ENCODE peak calls at places on chromosomes 13 and 19, in eight cellular contexts. One of them, this sample, is unnamed.

GRCh38 chr13:27147530-27148170 is 24.0 kb downstream of the USP12 start:
- DNase-seq in ovary: no peak
- DNase-seq in A549: no peak
- DNase-seq in Peyer's patch: no peak
- DNase-seq in tibial nerve: no peak
- DNase-seq in heart left ventricle: no peak
- DNase-seq in gastrocnemius medialis: no peak
- DNase-seq in breast epithelium: no peak
- DNase-seq in this sample: no peak

GRCh38 chr19:49363265-49364082 is at the start of gene DKKL1:
- DNase-seq in A549: peak; percentile 98
- DNase-seq in heart left ventricle: peak; percentile 98
- DNase-seq in tibial nerve: peak; percentile 100
- DNase-seq in ovary: peak; percentile 100
- DNase-seq in gastrocnemius medialis: peak; percentile 94
- DNase-seq in breast epithelium: peak; percentile 100
- DNase-seq in Peyer's patch: peak; percentile 96
- DNase-seq in this sample: peak; percentile 100

GRCh38 chr13:29758591-29759114 is 91.8 kb downstream of the UBL3 start:
- DNase-seq in breast epithelium: no peak
- DNase-seq in gastrocnemius medialis: no peak
- DNase-seq in tibial nerve: no peak
- DNase-seq in Peyer's patch: no peak
- DNase-seq in heart left ventricle: peak; percentile 13
- DNase-seq in A549: no peak
- DNase-seq in ovary: no peak
- DNase-seq in this sample: no peak

GRCh38 chr13:111916201-111916600 is 150.7 kb upstream of the SOX1 start:
- DNase-seq in tibial nerve: no peak
- DNase-seq in gastrocnemius medialis: no peak
- DNase-seq in A549: no peak
- DNase-seq in Peyer's patch: no peak
- DNase-seq in ovary: no peak
- DNase-seq in breast epithelium: no peak
- DNase-seq in heart left ventricle: no peak
- DNase-seq in this sample: no peak

GRCh38 chr13:53672005-53672404 is 643.4 kb downstream of the OLFM4 start:
- DNase-seq in ovary: no peak
- DNase-seq in breast epithelium: no peak
- DNase-seq in tibial nerve: no peak
- DNase-seq in heart left ventricle: no peak
- DNase-seq in Peyer's patch: no peak
- DNase-seq in A549: no peak
- DNase-seq in gastrocnemius medialis: no peak
- DNase-seq in this sample: no peak

GRCh38 chr13:24875566-24875965 is 111.6 kb downstream of the RNF17 start:
- DNase-seq in ovary: no peak
- DNase-seq in gastrocnemius medialis: no peak
- DNase-seq in A549: no peak
- DNase-seq in breast epithelium: no peak
- DNase-seq in tibial nerve: no peak
- DNase-seq in heart left ventricle: no peak
- DNase-seq in Peyer's patch: no peak
- DNase-seq in this sample: no peak

GRCh38 chr13:100848304-100848703 is 173.7 kb upstream of the TMTC4 start:
- DNase-seq in breast epithelium: no peak
- DNase-seq in heart left ventricle: no peak
- DNase-seq in A549: no peak
- DNase-seq in gastrocnemius medialis: no peak
- DNase-seq in ovary: no peak
- DNase-seq in Peyer's patch: no peak
- DNase-seq in tibial nerve: no peak
- DNase-seq in this sample: no peak

GRCh38 chr19:7004313-7004931 is 16.8 kb downstream of the MBD3L2B start:
- DNase-seq in gastrocnemius medialis: no peak
- DNase-seq in tibial nerve: no peak
- DNase-seq in ovary: no peak
- DNase-seq in heart left ventricle: no peak
- DNase-seq in A549: peak; percentile 29
- DNase-seq in Peyer's patch: no peak
- DNase-seq in breast epithelium: no peak
- DNase-seq in this sample: no peak

GRCh38 chr19:55909801-55910200 is 22.3 kb downstream of the NLRP13 start:
- DNase-seq in tibial nerve: no peak
- DNase-seq in ovary: no peak
- DNase-seq in gastrocnemius medialis: no peak
- DNase-seq in Peyer's patch: no peak
- DNase-seq in breast epithelium: no peak
- DNase-seq in A549: no peak
- DNase-seq in heart left ventricle: no peak
- DNase-seq in this sample: no peak

GRCh38 chr19:46913852-46914430 is 53.1 kb downstream of the ARHGAP35 start:
- DNase-seq in tibial nerve: no peak
- DNase-seq in A549: peak; percentile 50
- DNase-seq in ovary: no peak
- DNase-seq in Peyer's patch: no peak
- DNase-seq in heart left ventricle: no peak
- DNase-seq in gastrocnemius medialis: no peak
- DNase-seq in breast epithelium: no peak
- DNase-seq in this sample: no peak

GRCh38 chr13:94708031-94708571 is 4.2 kb downstream of the SOX21 start:
- DNase-seq in Peyer's patch: no peak
- DNase-seq in A549: no peak
- DNase-seq in tibial nerve: no peak
- DNase-seq in heart left ventricle: no peak
- DNase-seq in gastrocnemius medialis: no peak
- DNase-seq in ovary: no peak
- DNase-seq in breast epithelium: no peak
- DNase-seq in this sample: no peak

GRCh38 chr13:101398920-101399319 is 17.4 kb downstream of the NALCN start:
- DNase-seq in gastrocnemius medialis: no peak
- DNase-seq in tibial nerve: no peak
- DNase-seq in A549: no peak
- DNase-seq in heart left ventricle: no peak
- DNase-seq in ovary: no peak
- DNase-seq in Peyer's patch: no peak
- DNase-seq in breast epithelium: no peak
- DNase-seq in this sample: no peak

GRCh38 chr13:41916173-41916954 is 44.5 kb downstream of the VWA8 start:
- DNase-seq in ovary: no peak
- DNase-seq in breast epithelium: no peak
- DNase-seq in A549: no peak
- DNase-seq in Peyer's patch: no peak
- DNase-seq in tibial nerve: no peak
- DNase-seq in heart left ventricle: no peak
- DNase-seq in gastrocnemius medialis: no peak
- DNase-seq in this sample: no peak

DNA sequence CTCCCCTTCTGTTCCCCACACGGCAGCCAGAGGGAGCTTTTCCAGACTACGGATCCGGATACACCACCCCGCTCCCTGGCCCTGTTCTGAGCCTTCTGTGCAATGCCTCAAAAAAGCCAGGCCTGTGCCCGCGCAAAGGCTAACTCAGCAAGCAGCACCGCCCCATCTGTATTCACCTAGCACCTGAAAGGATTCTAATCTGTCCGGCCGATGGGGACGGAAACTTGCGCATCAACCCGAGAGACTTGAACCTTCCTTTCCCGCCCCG is 589 bp downstream of the ZBTB45 start:
- DNase-seq in ovary: peak; percentile 64
- DNase-seq in A549: peak; percentile 91
- DNase-seq in heart left ventricle: peak; percentile 66
- DNase-seq in tibial nerve: peak; percentile 54
- DNase-seq in Peyer's patch: no peak
- DNase-seq in gastrocnemius medialis: peak; percentile 39
- DNase-seq in breast epithelium: peak; percentile 53
- DNase-seq in this sample: no peak
- TF ChIP-seq CTCF in ovary: no peak
- TF ChIP-seq CTCF in A549: no peak
- TF ChIP-seq CTCF in heart left ventricle: peak; percentile 47
- TF ChIP-seq CTCF in tibial nerve: no peak
- TF ChIP-seq CTCF in Peyer's patch: peak; percentile 58
- TF ChIP-seq CTCF in gastrocnemius medialis: no peak
- TF ChIP-seq CTCF in breast epithelium: peak; percentile 39
- TF ChIP-seq CTCF in this sample: no peak

DNA sequence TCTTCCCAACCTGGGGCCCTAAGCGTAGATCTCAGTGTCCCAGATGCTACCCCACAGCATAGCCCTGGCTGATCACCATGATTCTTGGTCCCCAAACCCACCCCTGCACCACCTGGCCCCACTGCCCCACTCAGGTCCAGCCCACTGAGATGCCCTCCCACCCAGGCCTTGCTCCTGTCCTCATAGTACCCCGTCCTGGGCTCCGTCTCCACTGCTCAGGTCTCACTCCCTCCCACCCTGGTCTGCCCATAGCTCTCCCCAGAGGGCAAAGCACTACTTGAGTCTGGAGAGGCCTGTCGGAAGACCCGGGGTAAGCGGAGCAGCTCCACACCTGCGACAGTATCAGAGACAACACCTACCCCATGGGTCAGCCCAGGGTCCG is 35.8 kb upstream of the ISYNA1 start:
- DNase-seq in breast epithelium: no peak
- DNase-seq in heart left ventricle: no peak
- DNase-seq in tibial nerve: no peak
- DNase-seq in ovary: no peak
- DNase-seq in gastrocnemius medialis: no peak
- DNase-seq in Peyer's patch: no peak
- DNase-seq in A549: no peak
- DNase-seq in this sample: no peak
- H3K27ac ChIP-seq in breast epithelium: peak overlapping the region; percentile 57
- H3K27ac ChIP-seq in heart left ventricle: peak overlapping the region; percentile 43
- H3K27ac ChIP-seq in tibial nerve: peak overlapping the region; percentile 29
- H3K27ac ChIP-seq in ovary: no peak overlapping the region
- H3K27ac ChIP-seq in gastrocnemius medialis: peak overlapping the region; percentile 34
- H3K27ac ChIP-seq in Peyer's patch: peak overlapping the region; percentile 65
- H3K27ac ChIP-seq in A549: no peak overlapping the region
- H3K27ac ChIP-seq in this sample: no peak overlapping the region

GRCh38 chr19:800360-801029 is 3.2 kb downstream of the PTBP1 start:
- DNase-seq in Peyer's patch: peak; percentile 70
- DNase-seq in tibial nerve: no peak
- DNase-seq in ovary: no peak
- DNase-seq in breast epithelium: peak; percentile 78
- DNase-seq in heart left ventricle: peak; percentile 18
- DNase-seq in A549: no peak
- DNase-seq in gastrocnemius medialis: no peak
- DNase-seq in this sample: no peak
- TF ChIP-seq POLR2A in Peyer's patch: no peak
- TF ChIP-seq POLR2A in tibial nerve: no peak
- TF ChIP-seq POLR2A in ovary: no peak
- TF ChIP-seq POLR2A in breast epithelium: no peak
- TF ChIP-seq POLR2A in heart left ventricle: no peak
- TF ChIP-seq POLR2A in A549: no peak
- TF ChIP-seq POLR2A in gastrocnemius medialis: no peak
- TF ChIP-seq POLR2A in this sample: no peak

GRCh38 chr13:104571161-104571889 is 1505.1 kb upstream of the SLC10A2 start:
- DNase-seq in Peyer's patch: no peak
- DNase-seq in tibial nerve: peak; percentile 85
- DNase-seq in breast epithelium: peak; percentile 88
- DNase-seq in A549: peak; percentile 5
- DNase-seq in heart left ventricle: peak; percentile 59
- DNase-seq in ovary: peak; percentile 56
- DNase-seq in gastrocnemius medialis: peak; percentile 64
- DNase-seq in this sample: no peak
- TF ChIP-seq CTCF in Peyer's patch: peak; percentile 53
- TF ChIP-seq CTCF in tibial nerve: peak; percentile 69
- TF ChIP-seq CTCF in breast epithelium: peak; percentile 69
- TF ChIP-seq CTCF in A549: peak; percentile 43
- TF ChIP-seq CTCF in heart left ventricle: peak; percentile 56
- TF ChIP-seq CTCF in ovary: peak; percentile 53
- TF ChIP-seq CTCF in gastrocnemius medialis: no peak
- TF ChIP-seq CTCF in this sample: peak; percentile 36

GRCh38 chr19:57800696-57801095 is 14.0 kb downstream of the ZNF552 start:
- DNase-seq in A549: no peak
- DNase-seq in tibial nerve: no peak
- DNase-seq in heart left ventricle: no peak
- DNase-seq in breast epithelium: no peak
- DNase-seq in ovary: no peak
- DNase-seq in gastrocnemius medialis: no peak
- DNase-seq in Peyer's patch: no peak
- DNase-seq in this sample: no peak

GRCh38 chr19:57807541-57807940 is 7.2 kb downstream of the ZNF552 start:
- DNase-seq in ovary: no peak
- DNase-seq in Peyer's patch: no peak
- DNase-seq in breast epithelium: no peak
- DNase-seq in A549: no peak
- DNase-seq in heart left ventricle: no peak
- DNase-seq in tibial nerve: no peak
- DNase-seq in gastrocnemius medialis: no peak
- DNase-seq in this sample: peak; percentile 6

GRCh38 chr19:57803594-57804325 is 11.0 kb downstream of the ZNF552 start:
- DNase-seq in heart left ventricle: no peak
- DNase-seq in gastrocnemius medialis: no peak
- DNase-seq in tibial nerve: no peak
- DNase-seq in ovary: no peak
- DNase-seq in A549: no peak
- DNase-seq in Peyer's patch: peak; percentile 59
- DNase-seq in breast epithelium: no peak
- DNase-seq in this sample: no peak

GRCh38 chr19:57803265-57803593 is 11.5 kb downstream of the ZNF552 start:
- DNase-seq in Peyer's patch: no peak
- DNase-seq in breast epithelium: no peak
- DNase-seq in ovary: no peak
- DNase-seq in tibial nerve: no peak
- DNase-seq in heart left ventricle: no peak
- DNase-seq in gastrocnemius medialis: no peak
- DNase-seq in A549: no peak
- DNase-seq in this sample: no peak

DNA sequence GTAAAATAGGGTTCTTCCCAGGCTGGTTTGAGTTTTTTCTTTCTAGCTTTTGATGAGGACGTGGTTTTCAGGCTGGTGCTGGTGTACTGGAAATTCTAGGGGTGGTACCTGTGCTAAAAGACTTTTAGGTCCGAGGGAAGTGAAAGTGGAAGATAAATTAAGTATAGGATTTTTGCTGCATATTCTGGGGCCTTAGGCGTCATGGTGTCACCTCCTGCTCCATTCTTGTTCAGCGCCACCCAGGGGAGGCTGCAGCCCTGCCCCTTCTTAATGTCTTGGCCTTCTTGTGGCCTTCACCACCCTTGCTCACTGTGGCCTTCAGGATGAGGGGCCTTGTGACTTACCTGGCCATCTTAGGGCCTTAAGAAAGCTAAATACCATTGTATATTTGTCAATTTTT is 12.4 kb downstream of the ZNF552 start:
- DNase-seq in heart left ventricle: no peak
- DNase-seq in A549: no peak
- DNase-seq in Peyer's patch: no peak
- DNase-seq in tibial nerve: no peak
- DNase-seq in gastrocnemius medialis: no peak
- DNase-seq in breast epithelium: no peak
- DNase-seq in ovary: no peak
- DNase-seq in this sample: no peak
- H3K27ac ChIP-seq in heart left ventricle: peak overlapping the region; percentile 7
- H3K27ac ChIP-seq in A549: no peak overlapping the region
- H3K27ac ChIP-seq in Peyer's patch: no peak overlapping the region
- H3K27ac ChIP-seq in tibial nerve: no peak overlapping the region
- H3K27ac ChIP-seq in gastrocnemius medialis: no peak overlapping the region
- H3K27ac ChIP-seq in breast epithelium: no peak overlapping the region
- H3K27ac ChIP-seq in ovary: no peak overlapping the region
- H3K27ac ChIP-seq in this sample: no peak overlapping the region

GRCh38 chr19:45508931-45509691 is 1.8 kb downstream of the VASP start:
- DNase-seq in ovary: peak; percentile 73
- DNase-seq in A549: peak; percentile 92
- DNase-seq in breast epithelium: peak; percentile 83
- DNase-seq in gastrocnemius medialis: peak; percentile 61
- DNase-seq in heart left ventricle: peak; percentile 90
- DNase-seq in Peyer's patch: peak; percentile 80
- DNase-seq in tibial nerve: peak; percentile 61
- DNase-seq in this sample: no peak
- TF ChIP-seq POLR2A in ovary: no peak
- TF ChIP-seq POLR2A in A549: peak; percentile 12
- TF ChIP-seq POLR2A in breast epithelium: no peak
- TF ChIP-seq POLR2A in gastrocnemius medialis: peak; percentile 33
- TF ChIP-seq POLR2A in heart left ventricle: no peak
- TF ChIP-seq POLR2A in Peyer's patch: peak; percentile 36
- TF ChIP-seq POLR2A in tibial nerve: no peak
- TF ChIP-seq POLR2A in this sample: no peak